ENCODE peak calls at places on chromosomes 3 and 15, in five cellular contexts. W is progenitor cell of endocrine pancreas, P is GM12864, G is ovary, U is choroid plexus epithelial cell. X is an unnamed sample.

GRCh38 chr15:82132742-82133141 is 86.9 kb upstream of the MEX3B start:
- DNase-seq in W (no peak), G (no peak), P (no peak), U (peak; percentile 73), X (peak; percentile 50)

GRCh38 chr3:106104078-106104477 is 235.3 kb upstream of the CBLB start:
- DNase-seq in U (no peak), W (no peak), P (no peak), G (no peak), X (no peak)

GRCh38 chr3:13838421-13838820 is 41.5 kb downstream of the WNT7A start:
- DNase-seq in W (no peak), P (no peak), G (no peak), U (no peak), X (no peak)

GRCh38 chr15:60932051-60932915 is 296.8 kb downstream of the RORA start:
- DNase-seq in U (peak; percentile 45), G (no peak), W (no peak), P (no peak), X (peak; percentile 98)

GRCh38 chr15:95559875-95560394 is 770.6 kb upstream of the NR2F2 start:
- DNase-seq in P (no peak), G (no peak), W (no peak), U (peak; percentile 96), X (peak; percentile 92)

GRCh38 chr3:11719406-11720219 is 75.9 kb upstream of the VGLL4 start:
- DNase-seq in G (peak; percentile 78), P (no peak), U (peak; percentile 71), W (peak; percentile 94), X (peak; percentile 88)

GRCh38 chr15:42201801-42202200 is 6.3 kb downstream of the VPS39 start:
- DNase-seq in P (no peak), U (no peak), W (no peak), G (no peak), X (no peak)

GRCh38 chr3:179069762-179070390 is 1.7 kb downstream of the ZMAT3 start:
- DNase-seq in G (no peak), P (no peak), U (peak; percentile 73), W (no peak), X (peak; percentile 58)

GRCh38 chr3:153429821-153430220 is 267.8 kb downstream of the RAP2B start:
- DNase-seq in W (no peak), G (no peak), U (no peak), P (no peak), X (no peak)

GRCh38 chr15:49458145-49458544 is 35.1 kb downstream of the FGF7 start:
- DNase-seq in G (no peak), U (no peak), P (no peak), W (no peak), X (no peak)

GRCh38 chr3:16801223-16801622 is 83.5 kb upstream of the PLCL2 start:
- DNase-seq in G (no peak), U (peak; percentile 21), W (no peak), P (no peak), X (no peak)

GRCh38 chr3:14297784-14298236 is 104.6 kb upstream of the SLC6A6 start:
- DNase-seq in P (no peak), W (no peak), G (peak; percentile 92), U (peak; percentile 30), X (no peak)

DNA sequence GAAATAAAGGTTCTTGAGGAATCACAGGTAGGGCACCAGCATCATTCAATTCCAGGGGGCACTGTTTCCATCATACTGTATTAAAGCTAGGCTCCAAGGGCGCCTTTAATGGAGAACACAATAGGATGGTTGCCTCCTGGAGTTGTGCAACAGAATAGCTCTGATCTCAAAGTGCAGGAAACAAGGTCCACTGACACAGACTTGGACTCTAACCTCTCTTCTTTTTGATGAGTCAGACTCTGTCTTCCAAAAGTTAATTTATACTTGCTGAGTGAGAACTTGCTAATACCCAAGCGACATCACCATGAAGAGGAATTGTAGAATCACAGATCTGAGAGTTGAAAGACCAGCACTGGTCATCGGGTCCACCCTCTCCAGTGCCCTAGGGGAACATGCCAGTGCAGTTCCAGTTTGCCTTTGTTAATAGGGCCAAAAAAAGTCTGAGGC is 94.4 kb upstream of the PHLDB2 start:
- DNase-seq in P (no peak), W (no peak), U (peak; percentile 57), G (no peak), X (peak; percentile 84)
- TF ChIP-seq CTCF in P (no peak), W (no peak), U (peak; percentile 36), G (no peak), X (no peak)

GRCh38 chr15:41018534-41018933 is 65.3 kb downstream of the CHAC1 start:
- DNase-seq in G (no peak), U (peak; percentile 44), W (no peak), P (no peak), X (peak; percentile 20)
- TF ChIP-seq CTCF in G (no peak), U (peak; percentile 26), W (peak; percentile 47), P (no peak), X (peak; percentile 26)

GRCh38 chr3:128408693-128409620 is 57.7 kb downstream of the DNAJB8 start:
- DNase-seq in P (no peak), W (no peak), G (peak; percentile 58), U (no peak), X (no peak)
- TF ChIP-seq CTCF in P (no peak), W (no peak), G (no peak), U (peak; percentile 48), X (no peak)

GRCh38 chr15:94070341-94071275 is 160.8 kb upstream of the MCTP2 start:
- DNase-seq in U (no peak), W (no peak), P (no peak), G (no peak), X (no peak)
- TF ChIP-seq CTCF in U (no peak), W (no peak), P (no peak), G (no peak), X (no peak)

X was measured in MCF 10A.